ENCODE peak calls at places on chromosomes 12 and 14, in seven cellular contexts. One of them, this sample, is unnamed.

GRCh38 chr12:53500119-53500775 is 836 bp upstream of the TARBP2 start:
- DNase-seq in activated CD4-positive, alpha-beta T cell treated with anti-CD3 and anti-CD28 coated beads for 48 hours: no peak
- DNase-seq in kidney tubule cell: no peak
- DNase-seq in HT1080: peak; percentile 39
- DNase-seq in T follicular helper cell: no peak
- DNase-seq in psoas muscle: peak; percentile 74
- DNase-seq in posterior cingulate gyrus: no peak
- DNase-seq in this sample: peak; percentile 65

GRCh38 chr14:23209651-23210423 is 26.4 kb upstream of the SLC7A8 start:
- DNase-seq in activated CD4-positive, alpha-beta T cell treated with anti-CD3 and anti-CD28 coated beads for 48 hours: no peak
- DNase-seq in kidney tubule cell: peak; percentile 3
- DNase-seq in HT1080: no peak
- DNase-seq in T follicular helper cell: no peak
- DNase-seq in psoas muscle: no peak
- DNase-seq in posterior cingulate gyrus: no peak
- DNase-seq in this sample: peak; percentile 83

GRCh38 chr14:25381498-25381897 is 331.6 kb upstream of the STXBP6 start:
- DNase-seq in activated CD4-positive, alpha-beta T cell treated with anti-CD3 and anti-CD28 coated beads for 48 hours: peak; percentile 2
- DNase-seq in kidney tubule cell: peak; percentile 1
- DNase-seq in HT1080: peak; percentile 74
- DNase-seq in T follicular helper cell: no peak
- DNase-seq in psoas muscle: no peak
- DNase-seq in posterior cingulate gyrus: no peak
- DNase-seq in this sample: no peak

GRCh38 chr12:111488271-111488670 is 82.5 kb downstream of the SH2B3 start:
- DNase-seq in activated CD4-positive, alpha-beta T cell treated with anti-CD3 and anti-CD28 coated beads for 48 hours: no peak
- DNase-seq in kidney tubule cell: no peak
- DNase-seq in HT1080: no peak
- DNase-seq in T follicular helper cell: no peak
- DNase-seq in psoas muscle: peak; percentile 27
- DNase-seq in posterior cingulate gyrus: no peak
- DNase-seq in this sample: no peak

GRCh38 chr14:32049361-32050103 is 27.6 kb upstream of the ARHGAP5 start:
- DNase-seq in activated CD4-positive, alpha-beta T cell treated with anti-CD3 and anti-CD28 coated beads for 48 hours: no peak
- DNase-seq in kidney tubule cell: peak; percentile 66
- DNase-seq in HT1080: no peak
- DNase-seq in T follicular helper cell: no peak
- DNase-seq in psoas muscle: no peak
- DNase-seq in posterior cingulate gyrus: no peak
- DNase-seq in this sample: peak; percentile 46

GRCh38 chr12:27277846-27278260 is 33.8 kb downstream of the STK38L start:
- DNase-seq in activated CD4-positive, alpha-beta T cell treated with anti-CD3 and anti-CD28 coated beads for 48 hours: peak; percentile 18
- DNase-seq in kidney tubule cell: peak; percentile 20
- DNase-seq in HT1080: peak; percentile 65
- DNase-seq in T follicular helper cell: no peak
- DNase-seq in psoas muscle: no peak
- DNase-seq in posterior cingulate gyrus: no peak
- DNase-seq in this sample: peak; percentile 89

GRCh38 chr14:56274556-56274955 is 156.3 kb downstream of the PELI2 start:
- DNase-seq in activated CD4-positive, alpha-beta T cell treated with anti-CD3 and anti-CD28 coated beads for 48 hours: no peak
- DNase-seq in kidney tubule cell: no peak
- DNase-seq in HT1080: no peak
- DNase-seq in T follicular helper cell: no peak
- DNase-seq in psoas muscle: no peak
- DNase-seq in posterior cingulate gyrus: no peak
- DNase-seq in this sample: no peak

GRCh38 chr14:34043627-34044372 is 92.9 kb upstream of the EGLN3 start:
- DNase-seq in activated CD4-positive, alpha-beta T cell treated with anti-CD3 and anti-CD28 coated beads for 48 hours: peak; percentile 78
- DNase-seq in kidney tubule cell: peak; percentile 93
- DNase-seq in HT1080: peak; percentile 86
- DNase-seq in T follicular helper cell: no peak
- DNase-seq in psoas muscle: no peak
- DNase-seq in posterior cingulate gyrus: no peak
- DNase-seq in this sample: peak; percentile 87

GRCh38 chr14:51382506-51382905 is 142.5 kb downstream of the TMX1 start:
- DNase-seq in activated CD4-positive, alpha-beta T cell treated with anti-CD3 and anti-CD28 coated beads for 48 hours: no peak
- DNase-seq in kidney tubule cell: peak; percentile 75
- DNase-seq in HT1080: no peak
- DNase-seq in T follicular helper cell: no peak
- DNase-seq in psoas muscle: no peak
- DNase-seq in posterior cingulate gyrus: no peak
- DNase-seq in this sample: peak; percentile 22

GRCh38 chr12:118398878-118399277 is 22.5 kb downstream of the SUDS3 start:
- DNase-seq in activated CD4-positive, alpha-beta T cell treated with anti-CD3 and anti-CD28 coated beads for 48 hours: no peak
- DNase-seq in kidney tubule cell: no peak
- DNase-seq in HT1080: peak; percentile 40
- DNase-seq in T follicular helper cell: no peak
- DNase-seq in psoas muscle: no peak
- DNase-seq in posterior cingulate gyrus: no peak
- DNase-seq in this sample: no peak

GRCh38 chr12:88362439-88362838 is 217.8 kb downstream of the KITLG start:
- DNase-seq in activated CD4-positive, alpha-beta T cell treated with anti-CD3 and anti-CD28 coated beads for 48 hours: no peak
- DNase-seq in kidney tubule cell: no peak
- DNase-seq in HT1080: no peak
- DNase-seq in T follicular helper cell: no peak
- DNase-seq in psoas muscle: no peak
- DNase-seq in posterior cingulate gyrus: no peak
- DNase-seq in this sample: peak; percentile 31

GRCh38 chr14:99821519-99822165 is 28.4 kb downstream of the EML1 start:
- DNase-seq in activated CD4-positive, alpha-beta T cell treated with anti-CD3 and anti-CD28 coated beads for 48 hours: peak; percentile 18
- DNase-seq in kidney tubule cell: peak; percentile 61
- DNase-seq in HT1080: peak; percentile 60
- DNase-seq in T follicular helper cell: no peak
- DNase-seq in psoas muscle: no peak
- DNase-seq in posterior cingulate gyrus: no peak
- DNase-seq in this sample: peak; percentile 87

GRCh38 chr12:31506907-31507306 is 84.0 kb downstream of the DENND5B start:
- DNase-seq in activated CD4-positive, alpha-beta T cell treated with anti-CD3 and anti-CD28 coated beads for 48 hours: no peak
- DNase-seq in kidney tubule cell: peak; percentile 86
- DNase-seq in HT1080: peak; percentile 76
- DNase-seq in T follicular helper cell: no peak
- DNase-seq in psoas muscle: no peak
- DNase-seq in posterior cingulate gyrus: no peak
- DNase-seq in this sample: peak; percentile 77

GRCh38 chr14:92726933-92727262 is 21.5 kb downstream of the LGMN start:
- DNase-seq in activated CD4-positive, alpha-beta T cell treated with anti-CD3 and anti-CD28 coated beads for 48 hours: no peak
- DNase-seq in kidney tubule cell: no peak
- DNase-seq in HT1080: no peak
- DNase-seq in T follicular helper cell: no peak
- DNase-seq in psoas muscle: no peak
- DNase-seq in posterior cingulate gyrus: peak; percentile 16
- DNase-seq in this sample: no peak

GRCh38 chr12:50505386-50505827 is 622 bp downstream of the DIP2B start:
- DNase-seq in activated CD4-positive, alpha-beta T cell treated with anti-CD3 and anti-CD28 coated beads for 48 hours: peak; percentile 51
- DNase-seq in kidney tubule cell: peak; percentile 34
- DNase-seq in HT1080: peak; percentile 56
- DNase-seq in T follicular helper cell: no peak
- DNase-seq in psoas muscle: no peak
- DNase-seq in posterior cingulate gyrus: peak; percentile 83
- DNase-seq in this sample: peak; percentile 39

GRCh38 chr14:70873627-70874026 is 33.6 kb upstream of the PCNX1 start:
- DNase-seq in activated CD4-positive, alpha-beta T cell treated with anti-CD3 and anti-CD28 coated beads for 48 hours: no peak
- DNase-seq in kidney tubule cell: no peak
- DNase-seq in HT1080: no peak
- DNase-seq in T follicular helper cell: no peak
- DNase-seq in psoas muscle: no peak
- DNase-seq in posterior cingulate gyrus: no peak
- DNase-seq in this sample: peak; percentile 5

GRCh38 chr14:67461341-67461985 is 27.1 kb downstream of the TMEM229B start:
- DNase-seq in activated CD4-positive, alpha-beta T cell treated with anti-CD3 and anti-CD28 coated beads for 48 hours: no peak
- DNase-seq in kidney tubule cell: peak; percentile 82
- DNase-seq in HT1080: peak; percentile 56
- DNase-seq in T follicular helper cell: no peak
- DNase-seq in psoas muscle: no peak
- DNase-seq in posterior cingulate gyrus: no peak
- DNase-seq in this sample: peak; percentile 31

GRCh38 chr14:23396126-23396525 is 11.9 kb downstream of the MYH6 start:
- DNase-seq in activated CD4-positive, alpha-beta T cell treated with anti-CD3 and anti-CD28 coated beads for 48 hours: no peak
- DNase-seq in kidney tubule cell: no peak
- DNase-seq in HT1080: no peak
- DNase-seq in T follicular helper cell: no peak
- DNase-seq in psoas muscle: no peak
- DNase-seq in posterior cingulate gyrus: peak; percentile 53
- DNase-seq in this sample: no peak

GRCh38 chr14:31897581-31898186 is 179.4 kb upstream of the ARHGAP5 start:
- DNase-seq in activated CD4-positive, alpha-beta T cell treated with anti-CD3 and anti-CD28 coated beads for 48 hours: no peak
- DNase-seq in kidney tubule cell: no peak
- DNase-seq in HT1080: no peak
- DNase-seq in T follicular helper cell: no peak
- DNase-seq in psoas muscle: no peak
- DNase-seq in posterior cingulate gyrus: no peak
- DNase-seq in this sample: no peak

GRCh38 chr12:105485926-105486325 is 155.4 kb downstream of the C12orf75 start:
- DNase-seq in activated CD4-positive, alpha-beta T cell treated with anti-CD3 and anti-CD28 coated beads for 48 hours: no peak
- DNase-seq in kidney tubule cell: peak; percentile 36
- DNase-seq in HT1080: peak; percentile 50
- DNase-seq in T follicular helper cell: no peak
- DNase-seq in psoas muscle: no peak
- DNase-seq in posterior cingulate gyrus: no peak
- DNase-seq in this sample: no peak

GRCh38 chr14:90575781-90576180 is 179.0 kb downstream of the CALM1 start:
- DNase-seq in activated CD4-positive, alpha-beta T cell treated with anti-CD3 and anti-CD28 coated beads for 48 hours: no peak
- DNase-seq in kidney tubule cell: no peak
- DNase-seq in HT1080: no peak
- DNase-seq in T follicular helper cell: no peak
- DNase-seq in psoas muscle: no peak
- DNase-seq in posterior cingulate gyrus: peak; percentile 16
- DNase-seq in this sample: no peak

GRCh38 chr14:100714205-100714781 is 12.4 kb upstream of the DLK1 start:
- DNase-seq in activated CD4-positive, alpha-beta T cell treated with anti-CD3 and anti-CD28 coated beads for 48 hours: no peak
- DNase-seq in kidney tubule cell: peak; percentile 4
- DNase-seq in HT1080: no peak
- DNase-seq in T follicular helper cell: no peak
- DNase-seq in psoas muscle: peak; percentile 30
- DNase-seq in posterior cingulate gyrus: no peak
- DNase-seq in this sample: peak; percentile 7

GRCh38 chr14:26984318-26985177 is 386.7 kb upstream of the NOVA1 start:
- DNase-seq in activated CD4-positive, alpha-beta T cell treated with anti-CD3 and anti-CD28 coated beads for 48 hours: peak; percentile 29
- DNase-seq in kidney tubule cell: peak; percentile 63
- DNase-seq in HT1080: peak; percentile 38
- DNase-seq in T follicular helper cell: no peak
- DNase-seq in psoas muscle: peak; percentile 43
- DNase-seq in posterior cingulate gyrus: peak; percentile 85
- DNase-seq in this sample: peak; percentile 20

GRCh38 chr14:51602176-51602759 is 49.4 kb upstream of the FRMD6 start:
- DNase-seq in activated CD4-positive, alpha-beta T cell treated with anti-CD3 and anti-CD28 coated beads for 48 hours: no peak
- DNase-seq in kidney tubule cell: no peak
- DNase-seq in HT1080: no peak
- DNase-seq in T follicular helper cell: no peak
- DNase-seq in psoas muscle: no peak
- DNase-seq in posterior cingulate gyrus: no peak
- DNase-seq in this sample: no peak

GRCh38 chr14:20624495-20625070 is 16.9 kb downstream of the OR6S1 start:
- DNase-seq in activated CD4-positive, alpha-beta T cell treated with anti-CD3 and anti-CD28 coated beads for 48 hours: peak; percentile 62
- DNase-seq in kidney tubule cell: peak; percentile 83
- DNase-seq in HT1080: peak; percentile 68
- DNase-seq in T follicular helper cell: peak; percentile 36
- DNase-seq in psoas muscle: peak; percentile 54
- DNase-seq in posterior cingulate gyrus: no peak
- DNase-seq in this sample: no peak

GRCh38 chr14:89509891-89510290 is 92.9 kb upstream of the FOXN3 start:
- DNase-seq in activated CD4-positive, alpha-beta T cell treated with anti-CD3 and anti-CD28 coated beads for 48 hours: no peak
- DNase-seq in kidney tubule cell: peak; percentile 49
- DNase-seq in HT1080: peak; percentile 41
- DNase-seq in T follicular helper cell: no peak
- DNase-seq in psoas muscle: no peak
- DNase-seq in posterior cingulate gyrus: no peak
- DNase-seq in this sample: peak; percentile 62

GRCh38 chr12:111186347-111186746 is 182.5 kb downstream of the PHETA1 start:
- DNase-seq in activated CD4-positive, alpha-beta T cell treated with anti-CD3 and anti-CD28 coated beads for 48 hours: no peak
- DNase-seq in kidney tubule cell: no peak
- DNase-seq in HT1080: no peak
- DNase-seq in T follicular helper cell: no peak
- DNase-seq in psoas muscle: no peak
- DNase-seq in posterior cingulate gyrus: no peak
- DNase-seq in this sample: no peak

GRCh38 chr14:75685910-75686309 is 24.9 kb downstream of the TTLL5 start:
- DNase-seq in activated CD4-positive, alpha-beta T cell treated with anti-CD3 and anti-CD28 coated beads for 48 hours: no peak
- DNase-seq in kidney tubule cell: no peak
- DNase-seq in HT1080: no peak
- DNase-seq in T follicular helper cell: no peak
- DNase-seq in psoas muscle: no peak
- DNase-seq in posterior cingulate gyrus: no peak
- DNase-seq in this sample: no peak

GRCh38 chr12:29306267-29306666 is 74.7 kb downstream of the ERGIC2 start:
- DNase-seq in activated CD4-positive, alpha-beta T cell treated with anti-CD3 and anti-CD28 coated beads for 48 hours: no peak
- DNase-seq in kidney tubule cell: no peak
- DNase-seq in HT1080: no peak
- DNase-seq in T follicular helper cell: no peak
- DNase-seq in psoas muscle: no peak
- DNase-seq in posterior cingulate gyrus: no peak
- DNase-seq in this sample: no peak

This sample was measured in M059J.